ENCODE peak calls at places on chromosomes 4 and X, in four cellular contexts. U is activated CD4-positive, alpha-beta T cell treated with anti-CD3 and anti-CD28 coated beads, Interleukin-2, amount 50 U/mL, for 4 hours; D is colonic mucosa; A is cardiac muscle cell. S is an unnamed sample.
A peak's percentile ranks its signal among the peaks of the same experiment; 100 is the strongest.

GRCh38 chrX:103918584-103919335 is 43.7 kb upstream of the TMSB15B start:
- DNase-seq in U (peak; percentile 35), A (peak; percentile 70), D (peak; percentile 68), S (peak; percentile 68)

GRCh38 chr4:38664704-38665401 is 854 bp downstream of the KLF3 start:
- DNase-seq in U (peak; percentile 23), D (peak; percentile 70), A (peak; percentile 66), S (peak; percentile 72)

GRCh38 chr4:140095694-140096482 is 58.1 kb downstream of the MAML3 start:
- DNase-seq in U (peak; percentile 49), D (no peak), A (peak; percentile 97), S (peak; percentile 27)

GRCh38 chr4:651884-652642 is 22.0 kb downstream of the ATP5ME start:
- DNase-seq in U (no peak), D (no peak), A (no peak), S (no peak)

GRCh38 chr4:26061248-26061986 is 147.4 kb downstream of the SMIM20 start:
- DNase-seq in U (no peak), D (no peak), A (peak; percentile 60), S (no peak)

GRCh38 chr4:16513876-16514275 is 287.6 kb upstream of the TAPT1 start:
- DNase-seq in U (no peak), A (no peak), D (no peak), S (no peak)

GRCh38 chr4:164204434-164204833 is 549.5 kb upstream of the SMIM31 start:
- DNase-seq in U (no peak), A (peak; percentile 4), D (no peak), S (no peak)

GRCh38 chrX:11786862-11787261 is 28.8 kb downstream of the MSL3 start:
- DNase-seq in U (no peak), A (peak; percentile 11), D (no peak), S (no peak)

GRCh38 chr4:17781072-17781830 is at the start of gene FAM184B:
- DNase-seq in U (no peak), A (peak; percentile 15), D (no peak), S (no peak)

GRCh38 chr4:9924750-9925149 is 96.5 kb downstream of the SLC2A9 start:
- DNase-seq in U (no peak), D (no peak), A (peak; percentile 15), S (no peak)

GRCh38 chr4:38368612-38369011 is 295.4 kb upstream of the KLF3 start:
- DNase-seq in U (no peak), A (peak; percentile 78), D (no peak), S (no peak)

GRCh38 chr4:164621886-164622521 is 131.9 kb upstream of the SMIM31 start:
- DNase-seq in A (no peak), U (no peak), D (no peak), S (no peak)

GRCh38 chrX:144275403-144275802 is 391.5 kb downstream of the UBE2NL start:
- DNase-seq in D (no peak), U (no peak), A (no peak), S (no peak)

GRCh38 chr4:152045781-152046571 is 285.2 kb upstream of the GATB start:
- DNase-seq in A (peak; percentile 20), U (no peak), D (peak; percentile 68), S (peak; percentile 45)

GRCh38 chrX:100748133-100748532 is 16.2 kb upstream of the SYTL4 start:
- DNase-seq in A (no peak), U (no peak), D (no peak), S (no peak)

GRCh38 chr4:33924801-33925200 is 2319.5 kb downstream of the ARAP2 start:
- DNase-seq in A (no peak), U (no peak), D (no peak), S (no peak)

GRCh38 chrX:2677764-2678163 is 13.3 kb upstream of the CD99 start:
- DNase-seq in A (peak; percentile 99), U (no peak), D (peak; percentile 73), S (peak; percentile 53)

GRCh38 chr4:83757121-83757621 is 221.3 kb downstream of the GPAT3 start:
- DNase-seq in A (no peak), D (no peak), U (no peak), S (no peak)

GRCh38 chr4:183249854-183250253 is 70.2 kb downstream of the CLDN22 start:
- DNase-seq in D (no peak), U (peak; percentile 7), A (peak; percentile 63), S (peak; percentile 19)

GRCh38 chr4:153933851-153934688 is 145.2 kb upstream of the SFRP2 start:
- DNase-seq in A (no peak), D (no peak), U (no peak), S (no peak)

GRCh38 chr4:55879224-55879623 is 25.8 kb downstream of the EXOC1 start:
- DNase-seq in A (no peak), U (no peak), D (no peak), S (no peak)